ENCODE peak calls at places on chromosomes 3 and 15, in ten cellular contexts. Y is endodermal cell; J is esophagus squamous epithelium; S is activated CD8-positive, alpha-beta memory T cell treated with anti-CD3 and anti-CD28 coated beads for 48 hours; W is WTC11; H is ureter; T is H9; M is aorta; Q is fibroblast of pulmonary artery; E is nephron progenitor cell. L is an unnamed sample.

GRCh38 chr15:40008061-40008460 is 30.9 kb downstream of the SRP14 start:
- DNase-seq in W (no peak), H (no peak), Y (no peak), S (no peak), Q (no peak), T (no peak), M (no peak), J (no peak), E (no peak), L (no peak)

GRCh38 chr3:11544413-11545181 is 99.1 kb downstream of the VGLL4 start:
- DNase-seq in S (no peak), Q (peak), E (no peak), H (no peak), J (no peak), M (peak), Y (peak), T (no peak), W (no peak), L (peak)

GRCh38 chr15:70121656-70122297 is 24.1 kb upstream of the TLE3 start:
- DNase-seq in H (peak), Q (peak), W (no peak), E (no peak), Y (no peak), T (no peak), M (peak), S (no peak), J (no peak), L (no peak)

GRCh38 chr15:60076055-60076454 is 71.9 kb downstream of the FOXB1 start:
- DNase-seq in Y (no peak), Q (no peak), W (no peak), S (no peak), T (no peak), J (no peak), E (no peak), H (no peak), M (no peak), L (no peak)

GRCh38 chr3:69948246-69948862 is 51.2 kb upstream of the SAMMSON start:
- DNase-seq in T (no peak), Y (no peak), Q (peak), E (no peak), S (no peak), J (no peak), M (no peak), H (no peak), W (no peak), L (peak)

GRCh38 chr3:156256256-156256655 is 135.9 kb downstream of the KCNAB1 start:
- DNase-seq in Y (no peak), E (no peak), J (no peak), M (no peak), Q (no peak), W (no peak), H (no peak), T (no peak), S (no peak), L (no peak)

GRCh38 chr15:60591491-60592385 is 112.8 kb upstream of the ICE2 start:
- DNase-seq in Q (no peak), S (no peak), T (peak), M (peak), E (peak), Y (peak), H (peak), W (peak), J (no peak), L (peak)

GRCh38 chr3:9916346-9916733 is 558 bp upstream of the IL17RC start:
- DNase-seq in T (no peak), Q (peak), S (no peak), Y (no peak), J (no peak), E (no peak), W (no peak), H (no peak), M (peak), L (no peak)

GRCh38 chr15:98946301-98947255 is 61.0 kb downstream of the PGPEP1L start:
- DNase-seq in T (no peak), W (no peak), Q (no peak), J (no peak), M (peak), Y (no peak), S (no peak), H (no peak), E (no peak), L (no peak)

GRCh38 chr3:72836923-72837322 is 11.3 kb downstream of the SHQ1 start:
- DNase-seq in Y (no peak), J (no peak), M (peak), W (no peak), T (no peak), Q (peak), S (no peak), E (no peak), H (peak), L (no peak)

GRCh38 chr3:109804697-109805096 is 467.4 kb upstream of the DPPA4 start:
- DNase-seq in T (no peak), E (no peak), Y (no peak), J (no peak), M (no peak), Q (no peak), W (no peak), H (no peak), S (no peak), L (no peak)

GRCh38 chr3:146831657-146832056 is 226.5 kb upstream of the PLSCR5 start:
- DNase-seq in J (no peak), S (no peak), Y (no peak), T (no peak), E (no peak), M (no peak), Q (no peak), H (no peak), W (no peak), L (no peak)

GRCh38 chr3:48142316-48142870 is 45.8 kb downstream of the CDC25A start:
- DNase-seq in E (no peak), S (no peak), T (no peak), Q (no peak), Y (no peak), J (no peak), W (no peak), H (peak), M (no peak), L (no peak)

L was measured in iPS-NIHi11.